ENCODE peak calls at places on chromosomes 13 and 19, in seven cellular contexts. U is Caco-2, H is body of pancreas, W is lung, O is Peyer's patch, B is colonic mucosa, Z is osteocyte. V is an unnamed sample.
A peak's percentile ranks its signal among the peaks of the same experiment; 100 is the strongest.

GRCh38 chr13:113073942-113074341 is 31.6 kb upstream of the F7 start:
- DNase-seq in U (no peak), H (no peak), W (no peak), O (no peak), B (no peak), Z (no peak), V (no peak)

GRCh38 chr13:39897636-39898035 is 242.2 kb downstream of the COG6 start:
- DNase-seq in U (no peak), H (no peak), W (no peak), O (no peak), B (no peak), Z (no peak), V (no peak)

GRCh38 chr19:43809762-43810696 is 7.8 kb upstream of the LYPD5 start:
- DNase-seq in U (peak; percentile 33), H (no peak), W (no peak), O (no peak), B (no peak), Z (no peak), V (no peak)

GRCh38 chr19:44745386-44745831 is 3.1 kb upstream of the BCL3 start:
- DNase-seq in U (no peak), H (peak; percentile 38), W (peak; percentile 68), O (peak; percentile 83), B (peak; percentile 89), Z (peak; percentile 86), V (no peak)

GRCh38 chr13:25887962-25888655 is 163.7 kb downstream of the SHISA2 start:
- DNase-seq in U (no peak), H (no peak), W (no peak), O (no peak), B (no peak), Z (no peak), V (no peak)

GRCh38 chr13:113875429-113875815 is 11.5 kb upstream of the GAS6 start:
- DNase-seq in U (no peak), H (no peak), W (no peak), O (no peak), B (no peak), Z (peak; percentile 75), V (no peak)

GRCh38 chr13:25169356-25169755 is 2.7 kb downstream of the AMER2 start:
- DNase-seq in U (no peak), H (no peak), W (no peak), O (no peak), B (no peak), Z (peak; percentile 76), V (no peak)

GRCh38 chr13:99312493-99312883 is 5.3 kb upstream of the GPR183 start:
- DNase-seq in U (no peak), H (peak; percentile 37), W (peak; percentile 44), O (no peak), B (no peak), Z (no peak), V (peak; percentile 88)

GRCh38 chr13:49436890-49437289 is 7.0 kb downstream of the CAB39L start:
- DNase-seq in U (peak; percentile 28), H (peak; percentile 21), W (no peak), O (no peak), B (no peak), Z (no peak), V (peak; percentile 31)

GRCh38 chr13:45108716-45109706 is 11.3 kb upstream of the GTF2F2 start:
- DNase-seq in U (no peak), H (no peak), W (no peak), O (no peak), B (no peak), Z (no peak), V (peak; percentile 20)

GRCh38 chr19:13149628-13150186 is 468 bp downstream of the STX10 start:
- DNase-seq in U (peak; percentile 50), H (peak; percentile 63), W (peak; percentile 61), O (no peak), B (no peak), Z (no peak), V (peak; percentile 73)

GRCh38 chr13:82654143-82654542 is 1228.1 kb downstream of the SLITRK1 start:
- DNase-seq in U (no peak), H (no peak), W (no peak), O (no peak), B (no peak), Z (no peak), V (no peak)

GRCh38 chr13:31627097-31627496 is 112.2 kb upstream of the RXFP2 start:
- DNase-seq in U (no peak), H (no peak), W (no peak), O (no peak), B (no peak), Z (no peak), V (no peak)

GRCh38 chr13:95714142-95714832 is 37.3 kb downstream of the DNAJC3 start:
- DNase-seq in U (no peak), H (no peak), W (no peak), O (no peak), B (no peak), Z (no peak), V (no peak)

GRCh38 chr19:35497406-35497805 is 7.1 kb upstream of the KRTDAP start:
- DNase-seq in U (no peak), H (no peak), W (no peak), O (no peak), B (no peak), Z (no peak), V (no peak)

GRCh38 chr13:49214917-49215376 is 5.2 kb upstream of the MLNR start:
- DNase-seq in U (no peak), H (peak; percentile 29), W (peak; percentile 52), O (peak; percentile 61), B (peak; percentile 67), Z (no peak), V (peak; percentile 28)

DNA sequence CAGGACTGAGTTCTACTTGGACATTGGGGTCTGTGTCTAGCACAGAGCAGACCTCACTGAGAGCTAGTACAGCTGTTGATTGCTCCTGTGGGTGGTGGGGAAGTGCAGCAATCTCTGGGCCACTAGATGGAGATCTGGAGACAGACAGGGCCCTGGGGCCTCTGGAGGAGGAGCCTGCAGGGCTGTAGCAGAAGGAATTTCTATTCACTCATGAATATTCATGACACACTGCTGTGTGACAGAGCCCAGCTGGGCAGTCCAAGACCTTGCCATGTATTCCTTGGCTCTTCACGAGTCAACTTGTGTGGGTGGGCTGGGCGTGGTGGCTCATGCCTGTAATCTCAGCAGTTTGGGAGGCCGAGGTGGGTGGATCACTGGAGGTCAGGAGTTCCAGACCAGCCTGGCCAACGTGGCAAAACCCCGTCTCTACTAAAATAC is 37.5 kb downstream of the SUGP2 start:
- DNase-seq in U (peak; percentile 74), H (peak; percentile 48), W (peak; percentile 65), O (no peak), B (peak; percentile 40), Z (peak; percentile 88), V (peak; percentile 63)
- TF ChIP-seq CTCF in U (peak; percentile 42), H (peak; percentile 26), W (peak; percentile 25), O (no peak), B (peak; percentile 23), Z (peak; percentile 67), V (no peak)

GRCh38 chr13:110801044-110801443 is 87.5 kb downstream of the ING1 start:
- DNase-seq in U (no peak), H (no peak), W (no peak), O (no peak), B (no peak), Z (no peak), V (no peak)
- TF ChIP-seq CTCF in U (no peak), H (no peak), W (no peak), O (no peak), B (no peak), Z (no peak), V (no peak)

GRCh38 chr13:69857188-69857821 is 250.3 kb upstream of the ATXN8OS start:
- DNase-seq in U (peak; percentile 54), H (no peak), W (no peak), O (no peak), B (no peak), Z (no peak), V (no peak)
- TF ChIP-seq CTCF in U (peak; percentile 55), H (peak; percentile 69), W (peak; percentile 9), O (peak; percentile 72), B (peak; percentile 66), Z (peak; percentile 73), V (peak; percentile 50)

GRCh38 chr19:797528-798414 is 519 bp downstream of the PTBP1 start:
- DNase-seq in U (peak; percentile 94), H (peak; percentile 92), W (peak; percentile 88), O (peak; percentile 95), B (peak; percentile 91), Z (peak; percentile 96), V (peak; percentile 84)

GRCh38 chr19:800360-801029 is 3.2 kb downstream of the PTBP1 start:
- DNase-seq in U (no peak), H (peak; percentile 74), W (no peak), O (peak; percentile 70), B (peak; percentile 65), Z (no peak), V (peak; percentile 90)

GRCh38 chr19:798415-799075 is 1.3 kb downstream of the PTBP1 start:
- DNase-seq in U (peak; percentile 68), H (peak; percentile 58), W (no peak), O (peak; percentile 86), B (peak; percentile 85), Z (no peak), V (no peak)

GRCh38 chr19:801030-801860 is 4.0 kb downstream of the PTBP1 start:
- DNase-seq in U (no peak), H (peak; percentile 84), W (peak; percentile 79), O (no peak), B (peak; percentile 55), Z (no peak), V (peak; percentile 97)

GRCh38 chr19:799076-799881 is 2.0 kb downstream of the PTBP1 start:
- DNase-seq in U (no peak), H (peak; percentile 62), W (no peak), O (no peak), B (no peak), Z (no peak), V (peak; percentile 66)
- TF ChIP-seq CTCF in U (no peak), H (peak; percentile 15), W (no peak), O (peak; percentile 4), B (no peak), Z (peak; percentile 37), V (no peak)

DNA sequence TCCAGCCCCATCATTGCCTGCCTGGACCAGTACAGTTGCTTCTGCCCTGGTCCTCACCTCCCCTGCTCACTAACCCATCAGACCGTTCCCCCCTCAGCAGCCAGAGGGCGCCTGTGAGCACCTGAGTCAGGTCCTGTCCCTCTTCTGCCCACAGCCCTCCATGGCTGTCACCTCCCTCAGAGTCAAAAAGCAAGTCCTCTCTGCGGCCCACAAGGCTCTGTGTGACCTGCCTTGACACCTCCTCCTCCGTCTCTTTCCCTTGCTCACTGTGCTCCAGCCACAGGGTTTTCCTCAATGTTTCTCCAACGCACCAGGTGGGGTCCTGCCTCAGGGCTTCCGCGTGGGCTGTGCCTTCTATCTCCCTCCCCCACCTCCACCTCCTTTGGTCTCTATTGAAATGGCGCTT is 29.4 kb upstream of the PTPRS start:
- DNase-seq in U (peak; percentile 76), H (peak; percentile 56), W (peak; percentile 43), O (peak; percentile 65), B (peak; percentile 56), Z (peak; percentile 89), V (peak; percentile 47)
- TF ChIP-seq CTCF in U (peak; percentile 71), H (peak; percentile 47), W (no peak), O (peak; percentile 31), B (peak; percentile 55), Z (peak; percentile 61), V (peak; percentile 25)